ENCODE peak calls at places on chromosomes 5 and 9, in seven cellular contexts. One of them, this sample, is unnamed.

GRCh38 chr5:146607663-146608315 is 91.8 kb upstream of the GPR151 start:
- DNase-seq in uterus: no peak
- DNase-seq in body of pancreas: no peak
- DNase-seq in transverse colon: no peak
- DNase-seq in breast epithelium: no peak
- DNase-seq in ovary: no peak
- DNase-seq in adrenal gland: no peak
- DNase-seq in this sample: peak

GRCh38 chr5:53463909-53464621 is 16.4 kb upstream of the FST start:
- DNase-seq in transverse colon: no peak
- DNase-seq in uterus: no peak
- DNase-seq in adrenal gland: no peak
- DNase-seq in breast epithelium: no peak
- DNase-seq in body of pancreas: no peak
- DNase-seq in ovary: no peak
- DNase-seq in this sample: no peak

GRCh38 chr9:81190659-81191058 is 498.7 kb downstream of the TLE1 start:
- DNase-seq in adrenal gland: no peak
- DNase-seq in transverse colon: no peak
- DNase-seq in body of pancreas: no peak
- DNase-seq in ovary: no peak
- DNase-seq in uterus: no peak
- DNase-seq in breast epithelium: no peak
- DNase-seq in this sample: no peak

GRCh38 chr5:150637245-150638052 is 3.0 kb upstream of the SYNPO start:
- DNase-seq in breast epithelium: no peak
- DNase-seq in body of pancreas: peak
- DNase-seq in uterus: no peak
- DNase-seq in ovary: peak
- DNase-seq in transverse colon: no peak
- DNase-seq in adrenal gland: peak
- DNase-seq in this sample: no peak

GRCh38 chr9:109161471-109161870 is 5.6 kb downstream of the FRRS1L start:
- DNase-seq in body of pancreas: no peak
- DNase-seq in transverse colon: no peak
- DNase-seq in adrenal gland: no peak
- DNase-seq in breast epithelium: no peak
- DNase-seq in uterus: no peak
- DNase-seq in ovary: no peak
- DNase-seq in this sample: no peak

GRCh38 chr9:108142504-108143201 is 653.1 kb upstream of the KLF4 start:
- DNase-seq in adrenal gland: peak
- DNase-seq in ovary: peak
- DNase-seq in transverse colon: peak
- DNase-seq in uterus: peak
- DNase-seq in body of pancreas: peak
- DNase-seq in breast epithelium: peak
- DNase-seq in this sample: no peak

GRCh38 chr9:108823829-108824228 is 32.0 kb downstream of the ACTL7B start:
- DNase-seq in uterus: no peak
- DNase-seq in adrenal gland: no peak
- DNase-seq in transverse colon: no peak
- DNase-seq in breast epithelium: no peak
- DNase-seq in body of pancreas: no peak
- DNase-seq in ovary: no peak
- DNase-seq in this sample: no peak

GRCh38 chr5:35319231-35320002 is 89.1 kb upstream of the PRLR start:
- DNase-seq in adrenal gland: peak
- DNase-seq in breast epithelium: no peak
- DNase-seq in ovary: peak
- DNase-seq in transverse colon: peak
- DNase-seq in uterus: peak
- DNase-seq in body of pancreas: peak
- DNase-seq in this sample: peak

GRCh38 chr5:106454651-106455415 is 1215.9 kb downstream of the EFNA5 start:
- DNase-seq in body of pancreas: no peak
- DNase-seq in breast epithelium: no peak
- DNase-seq in uterus: no peak
- DNase-seq in adrenal gland: no peak
- DNase-seq in transverse colon: no peak
- DNase-seq in ovary: no peak
- DNase-seq in this sample: no peak

GRCh38 chr5:175032741-175033151 is 308.4 kb downstream of the MSX2 start:
- DNase-seq in uterus: no peak
- DNase-seq in body of pancreas: no peak
- DNase-seq in ovary: no peak
- DNase-seq in adrenal gland: no peak
- DNase-seq in transverse colon: no peak
- DNase-seq in breast epithelium: no peak
- DNase-seq in this sample: no peak

GRCh38 chr5:59021286-59021673 is 438.4 kb downstream of the RAB3C start:
- DNase-seq in transverse colon: no peak
- DNase-seq in body of pancreas: no peak
- DNase-seq in ovary: no peak
- DNase-seq in breast epithelium: no peak
- DNase-seq in adrenal gland: no peak
- DNase-seq in uterus: no peak
- DNase-seq in this sample: no peak

GRCh38 chr5:4905674-4906528 is 234.2 kb upstream of the ADAMTS16 start:
- DNase-seq in transverse colon: peak
- DNase-seq in uterus: peak
- DNase-seq in adrenal gland: no peak
- DNase-seq in breast epithelium: peak
- DNase-seq in ovary: peak
- DNase-seq in body of pancreas: no peak
- DNase-seq in this sample: no peak

GRCh38 chr5:80194470-80194869 is 61.4 kb downstream of the SERINC5 start:
- DNase-seq in adrenal gland: no peak
- DNase-seq in transverse colon: no peak
- DNase-seq in uterus: no peak
- DNase-seq in breast epithelium: no peak
- DNase-seq in body of pancreas: no peak
- DNase-seq in ovary: no peak
- DNase-seq in this sample: no peak

GRCh38 chr5:53543401-53543800 is 17.0 kb upstream of the NDUFS4 start:
- DNase-seq in breast epithelium: no peak
- DNase-seq in uterus: no peak
- DNase-seq in adrenal gland: no peak
- DNase-seq in body of pancreas: no peak
- DNase-seq in ovary: no peak
- DNase-seq in transverse colon: no peak
- DNase-seq in this sample: peak

GRCh38 chr5:106481375-106481774 is 1189.4 kb downstream of the EFNA5 start:
- DNase-seq in body of pancreas: no peak
- DNase-seq in adrenal gland: no peak
- DNase-seq in transverse colon: no peak
- DNase-seq in ovary: no peak
- DNase-seq in breast epithelium: no peak
- DNase-seq in uterus: no peak
- DNase-seq in this sample: no peak

GRCh38 chr9:71587576-71588362 is 180.5 kb downstream of the CEMIP2 start:
- DNase-seq in adrenal gland: no peak
- DNase-seq in uterus: no peak
- DNase-seq in body of pancreas: no peak
- DNase-seq in breast epithelium: no peak
- DNase-seq in transverse colon: no peak
- DNase-seq in ovary: no peak
- DNase-seq in this sample: no peak

GRCh38 chr5:151095341-151096000 is 14.6 kb upstream of the TNIP1 start:
- DNase-seq in breast epithelium: no peak
- DNase-seq in uterus: peak
- DNase-seq in adrenal gland: no peak
- DNase-seq in body of pancreas: peak
- DNase-seq in ovary: peak
- DNase-seq in transverse colon: peak
- DNase-seq in this sample: peak

GRCh38 chr5:135561266-135561665 is 17.5 kb downstream of the CXCL14 start:
- DNase-seq in body of pancreas: no peak
- DNase-seq in ovary: no peak
- DNase-seq in transverse colon: no peak
- DNase-seq in breast epithelium: no peak
- DNase-seq in adrenal gland: no peak
- DNase-seq in uterus: no peak
- DNase-seq in this sample: no peak

GRCh38 chr5:168017313-168017712 is 274.1 kb upstream of the WWC1 start:
- DNase-seq in adrenal gland: no peak
- DNase-seq in uterus: no peak
- DNase-seq in breast epithelium: no peak
- DNase-seq in ovary: no peak
- DNase-seq in body of pancreas: no peak
- DNase-seq in transverse colon: no peak
- DNase-seq in this sample: no peak

GRCh38 chr9:69573666-69574456 is 98.3 kb downstream of the APBA1 start:
- DNase-seq in uterus: no peak
- DNase-seq in adrenal gland: no peak
- DNase-seq in transverse colon: no peak
- DNase-seq in body of pancreas: no peak
- DNase-seq in ovary: no peak
- DNase-seq in breast epithelium: no peak
- DNase-seq in this sample: no peak

GRCh38 chr9:105142406-105143092 is 101.9 kb upstream of the SLC44A1 start:
- DNase-seq in transverse colon: no peak
- DNase-seq in body of pancreas: no peak
- DNase-seq in breast epithelium: no peak
- DNase-seq in uterus: no peak
- DNase-seq in adrenal gland: no peak
- DNase-seq in ovary: no peak
- DNase-seq in this sample: no peak

GRCh38 chr5:81755320-81755719 is 4.4 kb upstream of the SSBP2 start:
- DNase-seq in uterus: peak
- DNase-seq in ovary: peak
- DNase-seq in transverse colon: peak
- DNase-seq in adrenal gland: peak
- DNase-seq in body of pancreas: peak
- DNase-seq in breast epithelium: peak
- DNase-seq in this sample: peak

DNA sequence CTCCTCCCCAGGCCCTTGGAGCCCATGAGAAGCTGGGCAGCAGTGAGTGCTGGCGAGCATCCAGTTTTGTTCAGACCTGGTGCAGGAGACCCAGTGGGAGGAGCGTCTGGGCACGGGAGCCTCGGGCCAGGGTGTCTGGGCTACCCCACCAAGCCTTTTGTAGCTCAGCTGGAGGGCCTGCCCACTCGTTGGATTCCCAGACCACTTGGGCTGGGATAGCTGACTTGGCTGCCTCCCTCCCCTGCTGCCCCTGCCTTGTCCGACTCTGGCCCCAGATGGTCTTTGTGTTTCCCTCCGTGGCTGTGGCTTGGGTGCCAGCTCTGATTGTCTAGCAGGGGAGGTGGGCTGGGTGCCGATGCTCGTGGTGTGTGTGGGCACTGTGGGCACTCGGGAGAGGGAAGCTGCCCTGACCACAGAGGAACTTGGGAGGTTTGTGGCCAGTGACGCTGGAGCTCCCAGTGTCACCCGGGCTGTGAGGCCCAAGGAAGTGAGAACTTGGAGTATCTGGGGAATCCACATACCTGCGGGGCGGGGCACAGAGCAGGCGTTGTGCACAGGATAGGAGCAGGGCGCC is 47.3 kb downstream of the WNK2 start:
- DNase-seq in ovary: no peak
- DNase-seq in uterus: no peak
- DNase-seq in adrenal gland: no peak
- DNase-seq in transverse colon: peak
- DNase-seq in body of pancreas: peak
- DNase-seq in breast epithelium: peak
- DNase-seq in this sample: no peak
- TF ChIP-seq POLR2A in ovary: no peak
- TF ChIP-seq POLR2A in uterus: no peak
- TF ChIP-seq POLR2A in adrenal gland: no peak
- TF ChIP-seq POLR2A in transverse colon: peak
- TF ChIP-seq POLR2A in body of pancreas: peak
- TF ChIP-seq POLR2A in breast epithelium: no peak
- TF ChIP-seq POLR2A in this sample: no peak

GRCh38 chr5:159220206-159220605 is 10.9 kb upstream of the RNF145 start:
- DNase-seq in body of pancreas: no peak
- DNase-seq in transverse colon: no peak
- DNase-seq in breast epithelium: no peak
- DNase-seq in uterus: no peak
- DNase-seq in ovary: no peak
- DNase-seq in adrenal gland: no peak
- DNase-seq in this sample: no peak
- TF ChIP-seq POLR2A in body of pancreas: no peak
- TF ChIP-seq POLR2A in transverse colon: no peak
- TF ChIP-seq POLR2A in breast epithelium: no peak
- TF ChIP-seq POLR2A in uterus: no peak
- TF ChIP-seq POLR2A in ovary: no peak
- TF ChIP-seq POLR2A in adrenal gland: no peak
- TF ChIP-seq POLR2A in this sample: no peak

GRCh38 chr9:37913480-37914153 is 9.7 kb upstream of the SLC25A51 start:
- DNase-seq in adrenal gland: peak
- DNase-seq in transverse colon: peak
- DNase-seq in breast epithelium: peak
- DNase-seq in body of pancreas: peak
- DNase-seq in uterus: peak
- DNase-seq in ovary: peak
- DNase-seq in this sample: peak

GRCh38 chr9:37915911-37916470 is 12.1 kb upstream of the SLC25A51 start:
- DNase-seq in body of pancreas: no peak
- DNase-seq in uterus: no peak
- DNase-seq in adrenal gland: no peak
- DNase-seq in breast epithelium: no peak
- DNase-seq in ovary: no peak
- DNase-seq in transverse colon: no peak
- DNase-seq in this sample: no peak

GRCh38 chr9:37916471-37917314 is 12.8 kb upstream of the SLC25A51 start:
- DNase-seq in uterus: no peak
- DNase-seq in breast epithelium: no peak
- DNase-seq in ovary: no peak
- DNase-seq in adrenal gland: no peak
- DNase-seq in transverse colon: no peak
- DNase-seq in body of pancreas: no peak
- DNase-seq in this sample: no peak

GRCh38 chr9:37914701-37915358 is 10.9 kb upstream of the SLC25A51 start:
- DNase-seq in body of pancreas: no peak
- DNase-seq in uterus: no peak
- DNase-seq in ovary: no peak
- DNase-seq in transverse colon: no peak
- DNase-seq in adrenal gland: no peak
- DNase-seq in breast epithelium: no peak
- DNase-seq in this sample: no peak

GRCh38 chr9:37914154-37914551 is 10.2 kb upstream of the SLC25A51 start:
- DNase-seq in ovary: no peak
- DNase-seq in uterus: no peak
- DNase-seq in body of pancreas: no peak
- DNase-seq in adrenal gland: no peak
- DNase-seq in breast epithelium: no peak
- DNase-seq in transverse colon: no peak
- DNase-seq in this sample: no peak
- TF ChIP-seq POLR2A in ovary: no peak
- TF ChIP-seq POLR2A in uterus: no peak
- TF ChIP-seq POLR2A in body of pancreas: no peak
- TF ChIP-seq POLR2A in adrenal gland: no peak
- TF ChIP-seq POLR2A in breast epithelium: no peak
- TF ChIP-seq POLR2A in transverse colon: no peak
- TF ChIP-seq POLR2A in this sample: no peak

DNA sequence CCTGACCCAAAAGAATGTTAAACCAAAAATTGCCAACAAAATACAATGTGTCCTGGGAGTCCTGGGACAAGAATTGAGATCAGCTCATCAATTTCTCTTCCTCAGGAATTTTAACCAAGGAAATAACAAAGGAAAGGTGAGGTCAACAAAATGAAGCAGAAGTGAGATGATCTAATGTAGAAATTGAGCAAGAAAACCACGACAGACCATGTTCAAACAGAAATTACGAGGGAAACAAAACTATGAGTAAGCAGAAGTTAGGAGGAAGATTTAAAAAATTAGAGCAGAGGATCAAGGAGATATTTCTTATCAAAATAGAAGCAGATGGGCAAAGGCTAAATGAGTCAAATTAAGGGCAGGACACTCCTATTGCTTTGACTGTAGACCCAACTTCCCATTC is 97.5 kb downstream of the HINT1 start:
- DNase-seq in uterus: no peak
- DNase-seq in body of pancreas: no peak
- DNase-seq in adrenal gland: no peak
- DNase-seq in transverse colon: no peak
- DNase-seq in breast epithelium: no peak
- DNase-seq in ovary: no peak
- DNase-seq in this sample: no peak
- TF ChIP-seq POLR2A in uterus: no peak
- TF ChIP-seq POLR2A in body of pancreas: no peak
- TF ChIP-seq POLR2A in adrenal gland: no peak
- TF ChIP-seq POLR2A in transverse colon: no peak
- TF ChIP-seq POLR2A in breast epithelium: no peak
- TF ChIP-seq POLR2A in ovary: no peak
- TF ChIP-seq POLR2A in this sample: no peak